ENCODE peak calls at places on chromosomes 12 and 14, in six cellular contexts. T is epithelial cell of esophagus; P is coronary artery; D is brain microvascular endothelial cell; A is effector memory CD4-positive, alpha-beta T cell; H is kidney. I is an unnamed sample.

GRCh38 chr12:110403975-110404675 is 617 bp upstream of the ANAPC7 start:
- DNase-seq in T (peak), P (no peak), D (peak), A (peak), H (peak), I (no peak)

GRCh38 chr12:67811437-67812361 is 163.2 kb downstream of the DYRK2 start:
- DNase-seq in T (peak), P (no peak), D (peak), A (no peak), H (no peak), I (peak)

GRCh38 chr14:53032161-53032803 is 81.4 kb upstream of the FERMT2 start:
- DNase-seq in T (peak), P (no peak), D (peak), A (no peak), H (no peak), I (peak)

GRCh38 chr14:22980672-22981089 is 1.7 kb downstream of the AJUBA start:
- DNase-seq in T (peak), P (no peak), D (no peak), A (no peak), H (peak), I (no peak)

GRCh38 chr12:13368971-13369370 is 172.4 kb downstream of the EMP1 start:
- DNase-seq in T (no peak), P (no peak), D (no peak), A (no peak), H (no peak), I (no peak)

GRCh38 chr14:96260341-96260821 is 4.4 kb downstream of the BDKRB1 start:
- DNase-seq in T (no peak), P (no peak), D (no peak), A (no peak), H (no peak), I (no peak)

GRCh38 chr14:89422181-89422951 is 5.3 kb upstream of the FOXN3 start:
- DNase-seq in T (peak), P (no peak), D (no peak), A (no peak), H (no peak), I (no peak)

GRCh38 chr12:111160350-111161142 is 208.3 kb downstream of the PHETA1 start:
- DNase-seq in T (no peak), P (no peak), D (no peak), A (no peak), H (peak), I (no peak)

GRCh38 chr12:11685716-11686115 is 36.2 kb downstream of the ETV6 start:
- DNase-seq in T (no peak), P (no peak), D (no peak), A (no peak), H (no peak), I (no peak)

GRCh38 chr12:101379149-101379548 is 28.4 kb downstream of the ARL1 start:
- DNase-seq in T (no peak), P (no peak), D (no peak), A (no peak), H (no peak), I (no peak)

GRCh38 chr14:75941030-75941429 is 40.8 kb downstream of the TGFB3 start:
- DNase-seq in T (no peak), P (no peak), D (no peak), A (no peak), H (no peak), I (no peak)

GRCh38 chr12:54195736-54196347 is 7.1 kb upstream of the SMUG1 start:
- DNase-seq in T (peak), P (no peak), D (peak), A (no peak), H (no peak), I (no peak)

GRCh38 chr12:120981407-120981921 is 3.1 kb downstream of the HNF1A start:
- DNase-seq in T (no peak), P (no peak), D (no peak), A (no peak), H (no peak), I (no peak)

GRCh38 chr12:126772171-126772864 is 1494.7 kb upstream of the TMEM132C start:
- DNase-seq in T (peak), P (no peak), D (no peak), A (peak), H (no peak), I (no peak)

GRCh38 chr14:77071938-77072388 is 26.1 kb upstream of the CIPC start:
- DNase-seq in T (peak), P (no peak), D (peak), A (no peak), H (no peak), I (no peak)
- H3K4me3 ChIP-seq in T (no peak), P (no peak), D (no peak), A (no peak), H (no peak), I (no peak)

DNA sequence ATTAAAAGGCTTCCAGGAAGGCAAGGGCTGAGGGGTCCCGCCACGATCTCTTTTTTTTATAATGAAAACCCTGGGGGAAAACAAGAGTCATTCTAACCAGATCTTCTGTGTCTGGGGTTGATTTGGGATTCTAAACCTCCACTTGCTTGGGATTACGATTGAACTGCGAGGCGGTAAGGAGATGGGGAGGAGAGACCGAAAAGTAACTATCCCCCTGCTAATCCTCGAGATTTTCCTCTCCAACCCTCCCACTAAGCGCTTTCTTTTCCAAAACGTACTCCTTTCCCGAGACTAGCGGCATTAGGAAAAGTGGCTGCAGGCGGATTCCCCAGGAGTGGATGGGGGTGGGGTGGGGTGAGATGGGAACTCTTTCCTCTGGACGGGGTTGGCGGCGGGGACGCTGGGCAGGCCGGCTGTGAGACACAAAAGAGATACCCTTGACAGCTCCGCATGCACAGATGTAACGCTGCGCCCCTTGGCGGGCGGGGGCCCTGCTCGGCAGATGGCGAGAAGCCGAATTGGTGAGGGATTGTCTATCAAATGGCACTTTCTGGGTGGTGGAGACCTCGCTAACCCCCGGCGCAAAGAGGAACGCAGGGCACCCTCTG is 830 bp upstream of the SRRM4 start:
- DNase-seq in T (no peak), P (no peak), D (no peak), A (no peak), H (peak), I (no peak)
- H3K4me3 ChIP-seq in T (no peak), P (peak), D (no peak), A (no peak), H (no peak), I (no peak)

DNA sequence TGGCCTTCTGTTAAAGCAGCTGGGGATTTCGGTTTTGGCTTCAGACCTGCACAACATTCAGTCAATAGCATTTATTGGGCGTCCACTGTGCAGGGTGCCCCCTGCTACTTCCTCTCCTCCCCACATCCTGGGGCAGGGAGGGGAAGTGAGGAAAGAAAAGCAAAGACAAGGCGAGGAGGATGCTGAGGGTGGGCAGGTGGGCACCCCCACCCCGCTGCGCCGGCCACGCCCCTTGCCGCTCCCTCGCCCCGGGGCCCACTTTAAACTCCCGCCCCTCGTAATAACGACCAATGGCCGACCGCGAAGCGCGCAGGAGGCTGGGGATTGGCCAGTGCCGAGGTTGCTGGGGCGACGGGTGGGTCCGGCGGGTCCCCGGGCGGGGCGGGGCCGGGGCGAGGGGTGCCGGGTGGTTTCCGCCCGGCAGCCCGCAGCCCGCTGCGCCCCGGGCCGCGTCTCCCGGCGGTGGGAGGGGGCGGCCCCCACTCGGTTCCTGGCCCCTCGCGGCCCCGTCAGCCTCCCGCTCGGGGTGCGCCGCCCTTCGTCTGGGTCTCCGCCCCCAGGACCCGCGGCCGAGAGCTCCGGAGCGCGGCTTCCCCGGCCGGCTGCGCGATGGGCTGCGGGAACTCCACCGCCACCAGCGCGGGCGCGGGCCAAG is at the start of gene C12orf75:
- DNase-seq in T (peak), P (no peak), D (peak), A (peak), H (peak), I (no peak)
- H3K4me3 ChIP-seq in T (peak), P (peak), D (peak), A (peak), H (peak), I (peak)

DNA sequence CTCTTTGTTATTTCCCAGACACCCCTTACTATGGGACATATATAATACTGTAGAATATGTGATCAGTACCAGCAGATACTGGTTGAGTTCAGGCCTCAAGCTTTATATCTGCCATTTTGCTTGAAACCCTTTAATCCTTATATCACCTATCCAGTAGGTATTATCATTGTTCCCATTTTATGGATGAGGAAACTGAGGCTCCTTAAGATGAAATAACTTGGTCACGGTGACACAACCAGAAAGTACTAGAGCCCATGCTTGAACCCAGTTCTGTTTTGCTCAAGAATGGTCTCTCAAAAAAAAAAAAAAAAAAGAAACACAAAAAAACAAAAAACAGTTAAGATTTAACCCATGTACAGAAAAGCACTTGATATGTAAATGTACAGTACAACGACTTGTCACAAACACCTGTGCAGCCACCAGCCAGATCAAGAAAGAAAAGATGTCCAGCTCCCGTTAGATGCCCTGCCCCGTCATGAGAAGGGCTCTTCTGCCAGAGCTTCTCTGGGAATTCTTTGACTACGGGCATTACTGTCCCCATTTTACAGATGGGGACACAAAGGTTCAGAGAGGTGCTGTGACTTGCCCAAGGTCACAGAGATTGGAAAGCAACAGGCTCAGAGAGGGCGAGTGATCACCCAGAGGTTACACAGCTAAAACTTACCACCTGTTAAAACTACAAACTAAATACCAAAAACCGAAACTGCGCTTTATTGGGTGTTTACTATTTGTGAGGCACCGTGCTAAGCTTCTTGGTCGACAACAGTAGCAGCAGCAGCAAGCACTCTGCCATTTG is 669 bp upstream of the WSCD2 start:
- DNase-seq in T (no peak), P (no peak), D (no peak), A (no peak), H (no peak), I (no peak)
- H3K4me3 ChIP-seq in T (no peak), P (peak), D (no peak), A (no peak), H (no peak), I (no peak)

DNA sequence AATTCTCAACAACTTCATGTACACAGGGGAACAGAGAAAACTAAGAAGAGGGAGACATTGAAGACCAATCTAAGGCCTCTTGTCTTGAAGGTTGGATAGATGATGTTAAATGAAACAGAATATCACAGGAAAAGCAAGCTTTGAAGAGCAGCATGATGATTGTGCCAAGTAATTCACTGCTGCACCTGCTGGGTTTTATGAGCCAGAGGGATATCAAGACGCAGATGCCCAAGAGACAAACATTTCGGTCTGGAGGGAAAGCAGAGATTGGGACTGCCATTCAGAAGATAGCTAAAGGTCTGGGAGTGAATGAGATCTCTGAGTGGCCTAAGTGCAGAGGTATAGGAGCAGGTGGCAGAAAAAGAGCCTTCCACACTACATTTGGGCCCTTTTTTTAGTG is 200.5 kb downstream of the AEBP2 start:
- DNase-seq in T (no peak), P (no peak), D (no peak), A (no peak), H (no peak), I (no peak)
- H3K4me3 ChIP-seq in T (no peak), P (no peak), D (no peak), A (no peak), H (no peak), I (no peak)

I was measured in BJ.